ENCODE peak calls at places on chromosome 19, in nine cellular contexts. One of them, this sample, is unnamed.

GRCh38 chr19:41327499-41328156 is 17.7 kb downstream of the CCDC97 start:
- DNase-seq in heart left ventricle: peak
- DNase-seq in stomach: peak
- DNase-seq in body of pancreas: peak
- DNase-seq in tibial nerve: no peak
- DNase-seq in uterus: peak
- DNase-seq in IMR-90: peak
- DNase-seq in thyroid gland: peak
- DNase-seq in ovary: no peak
- DNase-seq in this sample: peak

GRCh38 chr19:3028305-3029069 is 593 bp downstream of the TLE2 start:
- DNase-seq in uterus: peak
- DNase-seq in IMR-90: no peak
- DNase-seq in stomach: no peak
- DNase-seq in thyroid gland: peak
- DNase-seq in tibial nerve: no peak
- DNase-seq in ovary: no peak
- DNase-seq in body of pancreas: peak
- DNase-seq in heart left ventricle: no peak
- DNase-seq in this sample: no peak

GRCh38 chr19:12703056-12703455 is 6.6 kb upstream of the FBXW9 start:
- DNase-seq in heart left ventricle: no peak
- DNase-seq in thyroid gland: no peak
- DNase-seq in tibial nerve: no peak
- DNase-seq in body of pancreas: no peak
- DNase-seq in uterus: no peak
- DNase-seq in stomach: no peak
- DNase-seq in ovary: no peak
- DNase-seq in IMR-90: peak
- DNase-seq in this sample: no peak

GRCh38 chr19:3125900-3126524 is 9.8 kb upstream of the GNA15 start:
- DNase-seq in body of pancreas: peak
- DNase-seq in tibial nerve: no peak
- DNase-seq in ovary: no peak
- DNase-seq in uterus: peak
- DNase-seq in IMR-90: no peak
- DNase-seq in stomach: peak
- DNase-seq in thyroid gland: peak
- DNase-seq in heart left ventricle: peak
- DNase-seq in this sample: peak

GRCh38 chr19:43592800-43593350 is 3.1 kb downstream of the IRGQ start:
- DNase-seq in stomach: no peak
- DNase-seq in ovary: no peak
- DNase-seq in heart left ventricle: no peak
- DNase-seq in uterus: no peak
- DNase-seq in tibial nerve: no peak
- DNase-seq in IMR-90: no peak
- DNase-seq in thyroid gland: no peak
- DNase-seq in body of pancreas: no peak
- DNase-seq in this sample: no peak

GRCh38 chr19:32202244-32202643 is 143.2 kb upstream of the ZNF507 start:
- DNase-seq in thyroid gland: no peak
- DNase-seq in IMR-90: no peak
- DNase-seq in tibial nerve: no peak
- DNase-seq in stomach: no peak
- DNase-seq in heart left ventricle: no peak
- DNase-seq in body of pancreas: no peak
- DNase-seq in ovary: no peak
- DNase-seq in uterus: no peak
- DNase-seq in this sample: no peak

GRCh38 chr19:31351212-31352193 is 2.3 kb upstream of the TSHZ3 start:
- DNase-seq in IMR-90: peak
- DNase-seq in body of pancreas: peak
- DNase-seq in heart left ventricle: peak
- DNase-seq in thyroid gland: peak
- DNase-seq in tibial nerve: no peak
- DNase-seq in ovary: peak
- DNase-seq in uterus: peak
- DNase-seq in stomach: no peak
- DNase-seq in this sample: no peak

GRCh38 chr19:4390017-4390861 is 10.1 kb downstream of the SH3GL1 start:
- DNase-seq in thyroid gland: no peak
- DNase-seq in body of pancreas: peak
- DNase-seq in heart left ventricle: peak
- DNase-seq in uterus: no peak
- DNase-seq in ovary: no peak
- DNase-seq in IMR-90: peak
- DNase-seq in stomach: no peak
- DNase-seq in tibial nerve: no peak
- DNase-seq in this sample: peak

GRCh38 chr19:48085904-48086864 is 24.4 kb downstream of the PLA2G4C start:
- DNase-seq in tibial nerve: no peak
- DNase-seq in body of pancreas: no peak
- DNase-seq in heart left ventricle: no peak
- DNase-seq in ovary: no peak
- DNase-seq in stomach: no peak
- DNase-seq in uterus: no peak
- DNase-seq in IMR-90: no peak
- DNase-seq in thyroid gland: no peak
- DNase-seq in this sample: no peak

GRCh38 chr19:1553415-1553814 is 14.7 kb downstream of the MEX3D start:
- DNase-seq in heart left ventricle: no peak
- DNase-seq in IMR-90: no peak
- DNase-seq in stomach: no peak
- DNase-seq in uterus: no peak
- DNase-seq in tibial nerve: no peak
- DNase-seq in thyroid gland: no peak
- DNase-seq in ovary: no peak
- DNase-seq in body of pancreas: no peak
- DNase-seq in this sample: no peak

GRCh38 chr19:9877775-9878510 is 42.8 kb downstream of the PIN1 start:
- DNase-seq in tibial nerve: no peak
- DNase-seq in ovary: no peak
- DNase-seq in thyroid gland: no peak
- DNase-seq in body of pancreas: no peak
- DNase-seq in heart left ventricle: no peak
- DNase-seq in IMR-90: peak
- DNase-seq in uterus: no peak
- DNase-seq in stomach: no peak
- DNase-seq in this sample: no peak

DNA sequence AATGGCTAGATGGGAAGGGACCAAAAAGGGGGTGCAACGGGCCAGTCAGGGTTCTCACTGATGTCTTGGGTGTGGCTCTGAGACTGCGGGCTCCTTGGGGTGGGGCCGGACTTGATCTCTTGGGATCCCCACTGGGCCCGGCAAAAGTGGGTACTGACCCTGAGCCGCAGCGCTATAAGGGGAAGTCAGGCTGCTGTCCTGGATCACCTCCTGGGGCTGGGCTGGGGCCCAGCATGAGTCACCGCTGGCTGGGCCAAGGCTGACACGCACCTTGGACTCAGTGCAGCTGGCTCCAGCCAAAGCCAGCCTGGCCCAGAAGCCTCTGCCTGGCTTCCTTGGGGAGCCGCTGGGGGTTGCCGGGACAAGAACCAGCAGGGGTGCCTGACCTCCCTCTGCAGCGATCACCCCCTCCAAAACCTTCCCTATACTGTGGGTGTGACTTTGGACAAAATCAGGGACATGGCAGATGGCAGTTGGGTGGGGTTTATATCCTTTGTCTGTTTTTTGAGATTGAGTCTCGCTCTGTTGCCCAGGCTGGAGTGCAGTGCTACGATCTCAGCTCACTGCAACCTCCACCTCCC is 614 bp upstream of the IQCN start:
- DNase-seq in IMR-90: peak
- DNase-seq in thyroid gland: peak
- DNase-seq in uterus: peak
- DNase-seq in tibial nerve: peak
- DNase-seq in heart left ventricle: peak
- DNase-seq in body of pancreas: peak
- DNase-seq in ovary: peak
- DNase-seq in stomach: peak
- DNase-seq in this sample: peak
- TF ChIP-seq POLR2A in IMR-90: peak
- TF ChIP-seq POLR2A in thyroid gland: no peak
- TF ChIP-seq POLR2A in uterus: no peak
- TF ChIP-seq POLR2A in tibial nerve: no peak
- TF ChIP-seq POLR2A in heart left ventricle: peak
- TF ChIP-seq POLR2A in body of pancreas: peak
- TF ChIP-seq POLR2A in ovary: no peak
- TF ChIP-seq POLR2A in stomach: no peak
- TF ChIP-seq POLR2A in this sample: no peak

GRCh38 chr19:49817964-49818690 is at the start of gene MED25:
- DNase-seq in IMR-90: peak
- DNase-seq in ovary: peak
- DNase-seq in uterus: peak
- DNase-seq in stomach: peak
- DNase-seq in heart left ventricle: peak
- DNase-seq in body of pancreas: peak
- DNase-seq in tibial nerve: peak
- DNase-seq in thyroid gland: peak
- DNase-seq in this sample: peak
- TF ChIP-seq CTCF in IMR-90: no peak
- TF ChIP-seq CTCF in ovary: peak
- TF ChIP-seq CTCF in uterus: peak
- TF ChIP-seq CTCF in stomach: peak
- TF ChIP-seq CTCF in heart left ventricle: peak
- TF ChIP-seq CTCF in body of pancreas: peak
- TF ChIP-seq CTCF in tibial nerve: peak
- TF ChIP-seq CTCF in thyroid gland: peak
- TF ChIP-seq CTCF in this sample: peak

GRCh38 chr19:49566302-49566701 is 14.1 kb downstream of the NOSIP start:
- DNase-seq in thyroid gland: no peak
- DNase-seq in stomach: no peak
- DNase-seq in ovary: no peak
- DNase-seq in body of pancreas: no peak
- DNase-seq in tibial nerve: no peak
- DNase-seq in uterus: no peak
- DNase-seq in heart left ventricle: no peak
- DNase-seq in IMR-90: no peak
- DNase-seq in this sample: no peak

GRCh38 chr19:49570997-49571676 is 9.2 kb downstream of the NOSIP start:
- DNase-seq in ovary: no peak
- DNase-seq in body of pancreas: no peak
- DNase-seq in stomach: peak
- DNase-seq in IMR-90: no peak
- DNase-seq in heart left ventricle: no peak
- DNase-seq in tibial nerve: no peak
- DNase-seq in thyroid gland: no peak
- DNase-seq in uterus: no peak
- DNase-seq in this sample: no peak

GRCh38 chr19:49570138-49570856 is 10.1 kb downstream of the NOSIP start:
- DNase-seq in uterus: peak
- DNase-seq in ovary: peak
- DNase-seq in IMR-90: peak
- DNase-seq in thyroid gland: peak
- DNase-seq in heart left ventricle: peak
- DNase-seq in tibial nerve: peak
- DNase-seq in body of pancreas: peak
- DNase-seq in stomach: peak
- DNase-seq in this sample: no peak

GRCh38 chr19:49565261-49565660 is 15.1 kb downstream of the NOSIP start:
- DNase-seq in heart left ventricle: peak
- DNase-seq in ovary: no peak
- DNase-seq in uterus: no peak
- DNase-seq in body of pancreas: peak
- DNase-seq in stomach: peak
- DNase-seq in thyroid gland: no peak
- DNase-seq in tibial nerve: peak
- DNase-seq in IMR-90: no peak
- DNase-seq in this sample: no peak

DNA sequence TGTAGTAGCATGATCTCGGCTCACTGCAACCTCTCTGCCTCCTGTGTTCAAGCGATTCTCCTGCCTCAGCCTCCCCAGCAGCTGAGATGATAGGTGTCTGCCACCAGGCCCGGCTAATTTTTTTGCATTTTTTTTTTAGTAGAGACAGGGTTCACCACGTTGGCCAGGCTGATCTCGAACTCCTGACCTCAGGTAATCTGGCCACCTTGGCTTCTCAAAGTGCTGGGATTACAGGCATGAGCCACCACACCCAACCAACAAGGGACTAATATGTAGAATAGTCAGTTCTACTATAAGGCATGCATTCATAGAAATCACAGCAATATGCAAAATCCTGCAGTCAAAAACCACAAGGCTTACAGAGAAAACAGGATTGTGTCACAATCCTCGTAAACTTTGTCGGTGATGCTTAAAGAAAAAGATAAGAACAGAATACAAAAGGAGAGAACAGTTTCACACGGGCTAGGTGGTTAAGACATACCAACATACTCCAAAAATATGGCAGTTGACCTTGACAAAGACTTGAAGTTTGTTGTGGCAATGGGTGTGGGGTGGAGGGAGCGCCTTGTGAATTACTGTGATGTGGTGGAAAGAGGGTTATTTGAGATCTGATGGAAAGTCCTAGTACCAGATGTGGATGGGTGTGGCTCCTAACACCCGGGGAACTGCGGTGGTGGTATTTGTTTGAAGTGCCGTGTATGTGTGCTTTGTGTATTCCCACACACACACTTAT is 12.5 kb downstream of the NOSIP start:
- DNase-seq in IMR-90: no peak
- DNase-seq in heart left ventricle: no peak
- DNase-seq in tibial nerve: no peak
- DNase-seq in stomach: no peak
- DNase-seq in thyroid gland: no peak
- DNase-seq in body of pancreas: no peak
- DNase-seq in uterus: no peak
- DNase-seq in ovary: no peak
- DNase-seq in this sample: no peak
- H3K27ac ChIP-seq in IMR-90: no peak
- H3K27ac ChIP-seq in heart left ventricle: no peak
- H3K27ac ChIP-seq in tibial nerve: no peak
- H3K27ac ChIP-seq in stomach: peak
- H3K27ac ChIP-seq in thyroid gland: no peak
- H3K27ac ChIP-seq in body of pancreas: no peak
- H3K27ac ChIP-seq in uterus: no peak
- H3K27ac ChIP-seq in ovary: no peak
- H3K27ac ChIP-seq in this sample: no peak

DNA sequence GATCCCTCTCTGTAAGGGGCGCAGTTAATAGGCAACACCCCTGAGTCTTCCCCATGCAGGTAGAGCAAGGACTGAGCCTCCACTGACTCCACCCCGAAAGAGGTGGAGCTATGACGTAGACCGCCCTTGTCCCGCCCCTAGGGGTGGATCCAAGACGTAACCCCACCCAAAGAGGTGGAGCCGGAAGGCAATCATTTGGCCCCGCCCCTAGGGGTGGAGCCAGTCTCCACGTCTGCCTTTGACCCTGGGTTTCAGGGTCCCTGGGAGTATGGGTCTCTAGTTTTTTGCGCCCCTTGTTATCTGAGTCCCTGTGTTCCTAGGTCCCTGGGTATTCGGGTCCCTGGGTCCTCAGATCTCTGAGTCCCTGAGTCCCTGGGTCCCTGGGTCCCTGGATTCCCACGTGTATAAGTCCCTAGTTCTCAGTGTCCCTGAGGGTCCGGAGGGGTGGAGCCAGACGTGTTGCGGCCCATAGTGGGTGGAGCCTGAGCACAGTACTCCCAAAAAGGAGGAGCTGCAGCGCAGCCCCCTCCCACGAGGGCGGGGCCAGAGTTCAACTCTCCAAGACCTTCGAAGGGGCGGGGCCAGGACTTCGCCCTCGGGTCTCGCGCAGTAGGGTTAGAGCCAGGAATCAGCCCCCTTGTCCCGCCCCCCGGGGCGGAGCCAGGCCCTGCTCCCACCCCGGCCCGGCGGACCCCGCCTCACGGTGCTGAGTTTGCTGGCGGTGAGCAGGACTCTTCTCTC is 5.3 kb downstream of the DENND1C start:
- DNase-seq in stomach: peak
- DNase-seq in thyroid gland: peak
- DNase-seq in heart left ventricle: no peak
- DNase-seq in tibial nerve: no peak
- DNase-seq in body of pancreas: peak
- DNase-seq in IMR-90: peak
- DNase-seq in uterus: peak
- DNase-seq in ovary: peak
- DNase-seq in this sample: peak
- TF ChIP-seq POLR2A in stomach: no peak
- TF ChIP-seq POLR2A in thyroid gland: no peak
- TF ChIP-seq POLR2A in heart left ventricle: no peak
- TF ChIP-seq POLR2A in tibial nerve: no peak
- TF ChIP-seq POLR2A in body of pancreas: no peak
- TF ChIP-seq POLR2A in IMR-90: no peak
- TF ChIP-seq POLR2A in uterus: no peak
- TF ChIP-seq POLR2A in ovary: no peak
- TF ChIP-seq POLR2A in this sample: no peak